ENCODE peak calls at places on chromosomes 6 and 20, in four cellular contexts. L is activated naive CD8-positive, alpha-beta T cell treated with anti-CD3 and anti-CD28 coated beads for 36 hours; I is EL; Q is CD8-positive, alpha-beta memory T cell. Z is an unnamed sample.

GRCh38 chr6:16570946-16571345 is 190.3 kb downstream of the ATXN1 start:
- DNase-seq in L (no peak), I (no peak), Q (no peak), Z (no peak)

GRCh38 chr6:108596947-108597346 is 36.2 kb downstream of the FOXO3 start:
- DNase-seq in L (no peak), I (no peak), Q (no peak), Z (no peak)

GRCh38 chr6:35804996-35805736 is at the start of gene LHFPL5:
- DNase-seq in L (peak), I (no peak), Q (peak), Z (peak)

GRCh38 chr20:4509825-4510522 is 211.7 kb upstream of the PRND start:
- DNase-seq in L (no peak), I (peak), Q (no peak), Z (no peak)

GRCh38 chr6:165678904-165679303 is 15.9 kb upstream of the PDE10A start:
- DNase-seq in L (no peak), I (no peak), Q (no peak), Z (no peak)

GRCh38 chr20:45047581-45048119 is 53.3 kb downstream of the KCNS1 start:
- DNase-seq in L (no peak), I (peak), Q (no peak), Z (no peak)

GRCh38 chr6:14730654-14731053 is 515.2 kb upstream of the JARID2 start:
- DNase-seq in L (no peak), I (no peak), Q (no peak), Z (no peak)

GRCh38 chr6:159532155-159532554 is 160.9 kb downstream of the SOD2 start:
- DNase-seq in L (no peak), I (no peak), Q (no peak), Z (no peak)

GRCh38 chr20:2386516-2387179 is 5.9 kb downstream of the TGM6 start:
- DNase-seq in L (no peak), I (peak), Q (no peak), Z (no peak)

GRCh38 chr6:129264480-129265045 is 381.6 kb downstream of the LAMA2 start:
- DNase-seq in L (no peak), I (peak), Q (no peak), Z (no peak)

GRCh38 chr6:44277763-44278162 is 7.5 kb downstream of the TMEM151B start:
- DNase-seq in L (no peak), I (no peak), Q (no peak), Z (no peak)

GRCh38 chr6:21354805-21355238 is 238.7 kb upstream of the SOX4 start:
- DNase-seq in L (no peak), I (no peak), Q (no peak), Z (no peak)